ENCODE peak calls at places on chromosomes 7 and 10, in five cellular contexts. Z is colonic mucosa, T is GM20000, F is cardiac fibroblast, X is heart left ventricle. C is an unnamed sample.
A peak's percentile ranks its signal among the peaks of the same experiment; 100 is the strongest.

GRCh38 chr10:110556993-110557601 is 10.4 kb upstream of the SMC3 start:
- DNase-seq in Z (peak; percentile 41), T (peak; percentile 55), F (peak; percentile 76), X (no peak), C (no peak)

GRCh38 chr7:70420263-70420662 is 711.7 kb upstream of the GALNT17 start:
- DNase-seq in Z (no peak), T (no peak), F (no peak), X (no peak), C (no peak)

GRCh38 chr10:68559872-68560200 is 301 bp upstream of the TET1 start:
- DNase-seq in Z (no peak), T (no peak), F (no peak), X (no peak), C (no peak)

GRCh38 chr7:41720886-41721285 is 18.0 kb upstream of the INHBA start:
- DNase-seq in Z (no peak), T (no peak), F (no peak), X (no peak), C (no peak)

GRCh38 chr10:593016-593415 is 96.5 kb downstream of the DIP2C start:
- DNase-seq in Z (no peak), T (no peak), F (no peak), X (no peak), C (no peak)

GRCh38 chr10:114544045-114544659 is 113.9 kb downstream of the ABLIM1 start:
- DNase-seq in Z (peak; percentile 62), T (peak; percentile 77), F (no peak), X (no peak), C (no peak)

GRCh38 chr10:64515975-64516699 is 994.9 kb downstream of the REEP3 start:
- DNase-seq in Z (no peak), T (no peak), F (no peak), X (no peak), C (no peak)

GRCh38 chr7:2894118-2894940 is 50.2 kb upstream of the GNA12 start:
- DNase-seq in Z (no peak), T (peak; percentile 73), F (no peak), X (no peak), C (no peak)

GRCh38 chr7:143331179-143331825 is 15.4 kb downstream of the CLCN1 start:
- DNase-seq in Z (no peak), T (no peak), F (peak; percentile 94), X (no peak), C (no peak)

GRCh38 chr7:17598846-17599245 is 300.4 kb downstream of the AHR start:
- DNase-seq in Z (no peak), T (no peak), F (peak; percentile 17), X (no peak), C (no peak)

GRCh38 chr10:44786451-44786850 is 124.7 kb upstream of the TMEM72 start:
- DNase-seq in Z (no peak), T (no peak), F (peak; percentile 75), X (no peak), C (no peak)

GRCh38 chr7:5525271-5526189 is 101.9 kb upstream of the TNRC18 start:
- DNase-seq in Z (peak; percentile 29), T (no peak), F (peak; percentile 69), X (no peak), C (no peak)

GRCh38 chr10:119370972-119371703 is 163.8 kb downstream of the GRK5 start:
- DNase-seq in Z (no peak), T (no peak), F (peak; percentile 89), X (peak; percentile 79), C (no peak)

GRCh38 chr10:25178411-25178810 is 3.6 kb downstream of the GPR158 start:
- DNase-seq in Z (no peak), T (no peak), F (no peak), X (no peak), C (no peak)

GRCh38 chr10:72784551-72785421 is 92.8 kb downstream of the MCU start:
- DNase-seq in Z (peak; percentile 36), T (no peak), F (peak; percentile 75), X (peak; percentile 83), C (peak; percentile 32)

GRCh38 chr10:102311025-102311420 is 65.7 kb downstream of the GBF1 start:
- DNase-seq in Z (no peak), T (no peak), F (no peak), X (no peak), C (no peak)

GRCh38 chr7:128148676-128149075 is 92.4 kb upstream of the LEP start:
- DNase-seq in Z (no peak), T (no peak), F (no peak), X (no peak), C (peak; percentile 76)

GRCh38 chr10:69492091-69492745 is 41.0 kb downstream of the TSPAN15 start:
- DNase-seq in Z (no peak), T (no peak), F (no peak), X (no peak), C (no peak)

GRCh38 chr10:61903991-61904350 is 2.5 kb downstream of the ARID5B start:
- DNase-seq in Z (no peak), T (no peak), F (no peak), X (no peak), C (no peak)

GRCh38 chr7:110766874-110767273 is 324.1 kb upstream of the LRRN3 start:
- DNase-seq in Z (no peak), T (no peak), F (no peak), X (no peak), C (no peak)

GRCh38 chr10:74851834-74852233 is 25.4 kb downstream of the KAT6B start:
- DNase-seq in Z (no peak), T (no peak), F (peak; percentile 32), X (no peak), C (no peak)

GRCh38 chr7:27182285-27182827 is 2.7 kb downstream of the HOXA11 start:
- DNase-seq in Z (no peak), T (no peak), F (no peak), X (no peak), C (no peak)

GRCh38 chr7:18873674-18874341 is 243.6 kb downstream of the TWIST1 start:
- DNase-seq in Z (no peak), T (no peak), F (peak; percentile 42), X (no peak), C (no peak)
- TF ChIP-seq CTCF in Z (no peak), T (no peak), F (peak; percentile 54), X (peak; percentile 12), C (no peak)

GRCh38 chr7:102404005-102404861 is 8.1 kb downstream of the PRKRIP1 start:
- DNase-seq in Z (peak; percentile 26), T (peak; percentile 77), F (peak; percentile 73), X (no peak), C (peak; percentile 51)
- TF ChIP-seq CTCF in Z (peak; percentile 72), T (peak; percentile 64), F (peak; percentile 74), X (peak; percentile 69), C (peak; percentile 48)

GRCh38 chr10:81116201-81116600 is 578.5 kb downstream of the SH2D4B start:
- DNase-seq in Z (no peak), T (no peak), F (no peak), X (no peak), C (no peak)

DNA sequence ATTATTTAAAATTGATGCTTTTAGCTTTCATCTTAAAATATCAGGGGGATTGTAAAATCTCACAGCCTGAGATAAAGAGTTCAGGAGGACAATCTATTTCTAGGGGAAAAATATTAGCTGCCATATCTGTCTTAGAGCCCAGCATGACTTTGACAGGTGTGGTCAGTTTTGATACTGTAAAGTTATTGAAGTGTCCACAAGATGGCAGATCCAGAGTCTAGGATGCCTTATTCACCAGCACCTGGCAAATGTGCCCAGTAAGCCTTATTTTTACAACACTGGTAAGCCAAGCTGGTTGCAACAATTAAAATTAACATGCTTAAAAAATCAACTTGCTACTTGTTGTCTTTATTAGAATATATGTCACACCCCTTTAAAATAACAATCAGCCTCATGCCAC is 579.3 kb downstream of the SH2D4B start:
- DNase-seq in Z (no peak), T (no peak), F (no peak), X (no peak), C (no peak)
- TF ChIP-seq CTCF in Z (no peak), T (no peak), F (no peak), X (no peak), C (no peak)

GRCh38 chr10:88385601-88386203 is 197.4 kb downstream of the RNLS start:
- DNase-seq in Z (peak; percentile 97), T (peak; percentile 49), F (no peak), X (no peak), C (peak; percentile 58)
- TF ChIP-seq CTCF in Z (no peak), T (no peak), F (no peak), X (no peak), C (no peak)

GRCh38 chr10:22103701-22104100 is 100.2 kb upstream of the DNAJC1 start:
- DNase-seq in Z (no peak), T (peak; percentile 12), F (peak; percentile 21), X (no peak), C (no peak)
- TF ChIP-seq CTCF in Z (no peak), T (no peak), F (peak; percentile 38), X (peak; percentile 19), C (no peak)

GRCh38 chr10:42827201-42827600 is 44.6 kb downstream of the BMS1 start:
- DNase-seq in Z (no peak), T (no peak), F (no peak), X (no peak), C (no peak)
- TF ChIP-seq CTCF in Z (no peak), T (no peak), F (no peak), X (no peak), C (no peak)

GRCh38 chr7:90690159-90690858 is 94.2 kb downstream of the CDK14 start:
- DNase-seq in Z (no peak), T (no peak), F (no peak), X (no peak), C (no peak)
- TF ChIP-seq CTCF in Z (no peak), T (no peak), F (no peak), X (no peak), C (no peak)

DNA sequence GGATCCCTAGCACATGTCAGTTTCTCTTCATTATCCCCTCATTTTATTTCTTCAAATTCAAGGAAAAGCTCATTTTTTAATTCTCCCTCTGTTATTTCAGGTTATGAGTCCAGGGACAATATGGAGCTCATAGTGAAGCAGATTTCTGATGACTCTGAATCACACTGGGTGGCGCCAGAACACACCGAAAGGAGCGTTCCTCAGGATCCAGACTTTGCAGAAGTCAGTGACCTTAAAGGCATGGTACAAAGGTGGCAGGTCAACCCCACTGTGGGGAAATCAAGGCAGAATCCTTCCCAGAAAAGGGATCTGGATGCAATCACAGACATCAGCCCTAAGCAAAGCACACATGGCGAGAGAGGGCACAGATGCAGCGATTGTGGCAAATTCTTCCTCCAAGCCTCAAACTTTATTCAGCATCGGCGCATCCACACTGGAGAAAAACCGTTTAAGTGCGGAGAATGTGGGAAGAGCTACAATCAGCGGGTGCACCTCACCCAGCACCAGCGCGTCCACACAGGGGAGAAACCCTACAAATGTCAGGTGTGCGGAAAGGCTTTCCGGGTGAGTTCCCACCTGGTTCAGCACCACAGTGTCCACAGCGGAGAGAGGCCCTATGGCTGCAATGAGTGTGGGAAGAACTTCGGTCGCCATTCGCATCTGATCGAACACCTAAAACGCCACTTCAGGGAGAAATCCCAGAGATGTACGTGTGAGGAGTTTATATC is 21.4 kb downstream of the ZKSCAN5 start:
- DNase-seq in Z (no peak), T (no peak), F (peak; percentile 10), X (no peak), C (no peak)
- TF ChIP-seq CTCF in Z (no peak), T (no peak), F (no peak), X (no peak), C (peak; percentile 6)